ENCODE peak calls at places on chromosome 6, in seven cellular contexts. U is transverse colon, R is cardiac fibroblast, W is psoas muscle, F is left lung, A is H1, C is pancreas. N is an unnamed sample.
A peak's percentile ranks its signal among the peaks of the same experiment; 100 is the strongest.

GRCh38 chr6:36098920-36099647 is 31.2 kb upstream of the MAPK13 start:
- DNase-seq in F (no peak), R (peak; percentile 51), C (no peak), A (no peak), U (no peak), W (no peak), N (peak; percentile 57)

GRCh38 chr6:56798163-56798562 is 155.5 kb upstream of the DST start:
- DNase-seq in R (peak; percentile 52), F (no peak), W (no peak), A (no peak), C (no peak), U (no peak), N (no peak)

GRCh38 chr6:3176562-3177355 is 19.4 kb upstream of the TUBB2A start:
- DNase-seq in R (peak; percentile 88), C (no peak), A (no peak), W (no peak), U (no peak), F (no peak), N (no peak)

GRCh38 chr6:42021847-42022754 is 28.2 kb upstream of the TAF8 start:
- DNase-seq in R (peak; percentile 48), W (no peak), F (no peak), C (no peak), A (no peak), U (no peak), N (no peak)

GRCh38 chr6:7701212-7701834 is 24.6 kb upstream of the BMP6 start:
- DNase-seq in C (no peak), A (no peak), F (no peak), U (no peak), R (no peak), W (no peak), N (peak; percentile 13)

GRCh38 chr6:168648730-168649129 is 207.7 kb downstream of the SMOC2 start:
- DNase-seq in A (no peak), F (no peak), C (no peak), W (no peak), R (no peak), U (no peak), N (no peak)

GRCh38 chr6:5135783-5136376 is 50.7 kb downstream of the PPP1R3G start:
- DNase-seq in U (no peak), C (no peak), A (no peak), W (no peak), R (peak; percentile 58), F (no peak), N (no peak)

GRCh38 chr6:44268095-44268628 is 2.1 kb upstream of the TMEM151B start:
- DNase-seq in C (no peak), R (peak; percentile 48), F (no peak), W (peak; percentile 55), A (no peak), U (peak; percentile 71), N (peak; percentile 53)

GRCh38 chr6:79984261-79984660 is 20.2 kb upstream of the TTK start:
- DNase-seq in U (peak; percentile 11), F (no peak), W (no peak), R (peak; percentile 35), A (no peak), C (no peak), N (peak; percentile 33)

GRCh38 chr6:40822619-40823018 is 216.4 kb downstream of the UNC5CL start:
- DNase-seq in U (no peak), A (no peak), W (no peak), R (no peak), F (no peak), C (no peak), N (no peak)

GRCh38 chr6:71502210-71502609 is 213.6 kb downstream of the OGFRL1 start:
- DNase-seq in R (no peak), U (no peak), C (no peak), A (no peak), W (no peak), F (no peak), N (no peak)

GRCh38 chr6:2839195-2839981 is 2.3 kb downstream of the SERPINB1 start:
- DNase-seq in W (no peak), C (no peak), U (peak; percentile 36), A (no peak), R (peak; percentile 44), F (no peak), N (peak; percentile 77)

GRCh38 chr6:153702671-153703070 is 336.4 kb upstream of the OPRM1 start:
- DNase-seq in R (no peak), W (no peak), A (no peak), U (no peak), C (no peak), F (no peak), N (no peak)

GRCh38 chr6:17103715-17104114 is 1.9 kb downstream of the STMND1 start:
- DNase-seq in C (no peak), A (no peak), F (no peak), U (no peak), R (no peak), W (no peak), N (no peak)

GRCh38 chr6:137240168-137240567 is 21.0 kb upstream of the IFNGR1 start:
- DNase-seq in C (no peak), U (peak; percentile 26), R (peak; percentile 94), A (no peak), F (peak; percentile 82), W (peak; percentile 78), N (no peak)

GRCh38 chr6:142280265-142280664 is 21.5 kb upstream of the ADGRG6 start:
- DNase-seq in U (no peak), R (no peak), A (no peak), C (no peak), F (no peak), W (no peak), N (no peak)

GRCh38 chr6:142280927-142281326 is 20.9 kb upstream of the ADGRG6 start:
- DNase-seq in A (no peak), R (no peak), C (no peak), U (no peak), F (no peak), W (no peak), N (no peak)

GRCh38 chr6:142276256-142276655 is 25.6 kb upstream of the ADGRG6 start:
- DNase-seq in R (no peak), C (no peak), U (no peak), F (no peak), W (no peak), A (no peak), N (no peak)

GRCh38 chr6:142275146-142276006 is 26.4 kb upstream of the ADGRG6 start:
- DNase-seq in C (no peak), F (no peak), A (no peak), U (no peak), W (no peak), R (no peak), N (no peak)

DNA sequence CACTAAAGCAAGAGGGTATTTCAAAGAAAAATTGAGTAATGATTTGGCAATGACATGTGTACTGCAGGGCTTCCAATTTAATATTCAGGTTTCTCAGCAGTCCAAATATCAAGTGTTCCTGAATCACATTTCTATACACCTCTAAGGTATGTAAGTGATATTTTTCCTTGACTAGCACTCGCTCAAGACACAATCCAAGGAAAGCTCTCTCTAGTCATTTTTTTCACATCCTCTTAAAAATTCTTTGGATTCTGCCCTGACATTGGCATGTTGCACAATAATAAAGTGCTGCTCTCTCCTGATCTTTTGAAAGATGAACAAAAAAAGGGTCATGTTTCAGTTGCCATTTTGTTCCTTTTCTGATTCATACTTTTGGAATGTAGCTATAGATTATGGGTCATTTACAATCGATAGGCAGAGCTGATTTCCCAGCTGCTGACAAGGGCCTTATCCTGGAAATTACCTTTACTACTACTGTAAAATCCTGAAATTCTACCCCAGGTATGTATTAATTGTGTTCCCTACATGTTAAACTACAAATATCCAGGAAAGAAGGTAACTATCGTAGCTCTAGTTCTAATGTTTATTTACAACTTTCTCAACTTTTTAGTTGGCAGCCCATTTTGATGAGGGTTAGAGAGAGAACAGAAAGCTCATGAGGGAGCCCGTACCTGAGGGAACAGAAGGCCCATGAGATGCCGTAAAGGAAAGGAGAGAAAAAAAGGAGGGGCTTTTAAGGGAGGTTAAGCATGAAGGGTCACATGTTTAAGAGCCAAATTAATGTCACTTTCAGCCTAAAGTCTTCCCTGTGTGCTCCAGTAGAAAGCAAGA is 22.2 kb upstream of the ADGRG6 start:
- DNase-seq in C (no peak), W (no peak), F (no peak), R (peak; percentile 69), A (no peak), U (no peak), N (peak; percentile 60)
- TF ChIP-seq CTCF in C (no peak), W (no peak), F (no peak), R (no peak), A (no peak), U (no peak), N (no peak)

DNA sequence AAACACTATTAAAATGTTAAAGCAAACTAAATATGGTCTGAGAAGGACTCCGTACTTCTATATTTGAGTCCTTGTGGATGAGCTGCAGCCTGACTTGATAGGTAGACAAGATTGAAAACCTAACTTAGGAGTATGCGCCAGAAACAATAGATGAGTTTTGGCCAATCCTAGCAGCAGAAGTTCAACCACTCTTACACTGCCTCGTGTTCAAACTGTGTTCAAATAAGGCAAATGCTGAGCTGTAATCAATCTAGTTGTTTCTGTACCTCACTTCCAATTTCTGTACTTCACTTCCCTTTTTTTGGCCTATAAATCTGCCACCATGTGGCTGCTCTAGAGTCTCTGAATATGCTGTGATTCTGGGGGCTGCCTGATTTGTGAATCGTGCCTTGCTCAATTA is 13.2 kb upstream of the SERINC1 start:
- DNase-seq in F (no peak), R (no peak), U (no peak), C (no peak), A (no peak), W (no peak), N (no peak)
- H3K4me3 ChIP-seq in F (no peak overlapping the region), R (no peak overlapping the region), U (no peak overlapping the region), C (no peak overlapping the region), A (no peak overlapping the region), W (no peak overlapping the region), N (peak overlapping the region; percentile 67)

GRCh38 chr6:129440691-129441090 is 269.3 kb downstream of the ARHGAP18 start:
- DNase-seq in U (no peak), R (peak; percentile 13), C (no peak), A (no peak), F (no peak), W (no peak), N (peak; percentile 6)
- TF ChIP-seq CTCF in U (no peak), R (no peak), C (no peak), A (no peak), F (no peak), W (no peak), N (no peak)

DNA sequence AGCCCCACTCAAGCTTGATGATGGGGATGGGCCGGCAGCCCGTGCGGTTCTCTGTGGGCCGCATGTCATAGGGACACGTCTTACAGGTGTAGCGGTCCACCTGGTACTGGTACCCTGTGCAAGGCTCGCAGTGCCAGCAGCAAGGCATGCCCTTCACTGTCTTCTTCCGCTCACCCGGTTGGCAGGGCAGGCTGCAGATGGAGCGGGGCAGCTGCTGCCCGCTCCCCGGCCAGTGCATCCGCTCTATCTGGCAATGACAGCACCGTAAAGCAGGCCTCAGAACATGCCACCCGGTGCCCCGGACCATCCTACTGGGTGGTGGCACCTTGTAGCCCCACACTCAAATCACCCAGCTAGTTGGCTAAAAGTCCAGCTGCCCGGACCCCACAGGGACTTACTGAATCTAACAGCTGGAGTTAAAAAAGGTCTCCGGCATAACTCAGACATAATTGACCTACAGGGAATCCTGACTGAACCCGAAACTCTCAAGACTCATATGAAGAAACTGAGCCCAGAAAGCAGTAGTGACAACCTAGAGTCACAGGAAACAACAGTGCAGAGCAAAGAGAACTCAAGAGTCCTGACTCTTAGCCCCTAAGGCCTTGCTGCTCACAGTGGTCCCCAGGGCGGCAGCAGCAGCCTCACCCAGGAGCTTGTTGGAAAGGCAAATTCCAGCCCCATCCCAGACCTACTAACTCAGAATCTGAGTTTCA is 109.4 kb downstream of the GRM4 start:
- DNase-seq in F (peak; percentile 63), W (no peak), C (no peak), U (no peak), R (no peak), A (no peak), N (no peak)
- H3K4me3 ChIP-seq in F (no peak overlapping the region), W (no peak overlapping the region), C (no peak overlapping the region), U (no peak overlapping the region), R (no peak overlapping the region), A (no peak overlapping the region), N (no peak overlapping the region)

N was measured in cardiac muscle cell.